ENCODE peak calls at places on chromosome 17, in seven cellular contexts. W is GM12878, Y is endothelial cell of umbilical vein, L is transverse colon, X is suprapubic skin, Z is tibial nerve, I is prostate gland. O is an unnamed sample. For H3K27me3, the result is how much of the 10 kb centered on the place peaks cover.

GRCh38 chr17:44623070-44623725 is 33.1 kb upstream of the MEIOC start:
- DNase-seq in W (no peak), Y (no peak), L (no peak), X (no peak), Z (no peak), I (no peak), O (no peak)

GRCh38 chr17:76261421-76262215 is 3.5 kb upstream of the UBALD2 start:
- DNase-seq in W (no peak), Y (peak), L (no peak), X (no peak), Z (no peak), I (no peak), O (no peak)

GRCh38 chr17:82105882-82106696 is 8.1 kb upstream of the FASN start:
- DNase-seq in W (peak), Y (no peak), L (peak), X (peak), Z (no peak), I (peak), O (peak)

GRCh38 chr17:39926135-39926587 is 1.2 kb downstream of the ORMDL3 start:
- DNase-seq in W (no peak), Y (no peak), L (no peak), X (no peak), Z (no peak), I (no peak), O (no peak)

GRCh38 chr17:57517519-57518342 is 227.4 kb downstream of the CCDC182 start:
- DNase-seq in W (no peak), Y (no peak), L (no peak), X (no peak), Z (no peak), I (no peak), O (no peak)

GRCh38 chr17:9465216-9465921 is 110.3 kb downstream of the STX8 start:
- DNase-seq in W (no peak), Y (peak), L (no peak), X (no peak), Z (no peak), I (no peak), O (no peak)

GRCh38 chr17:7133916-7134315 is 19.3 kb upstream of the ASGR2 start:
- DNase-seq in W (no peak), Y (no peak), L (no peak), X (no peak), Z (no peak), I (no peak), O (no peak)

GRCh38 chr17:44733753-44734152 is 25.0 kb upstream of the ADAM11 start:
- DNase-seq in W (no peak), Y (no peak), L (no peak), X (no peak), Z (no peak), I (no peak), O (no peak)

GRCh38 chr17:39014044-39014794 is 47.0 kb upstream of the FBXO47 start:
- DNase-seq in W (no peak), Y (peak), L (no peak), X (no peak), Z (no peak), I (no peak), O (no peak)

GRCh38 chr17:15232517-15232915 is 32.6 kb downstream of the PMP22 start:
- DNase-seq in W (no peak), Y (no peak), L (no peak), X (no peak), Z (no peak), I (no peak), O (no peak)

GRCh38 chr17:13786000-13786598 is 184.4 kb upstream of the HS3ST3A1 start:
- DNase-seq in W (no peak), Y (no peak), L (no peak), X (no peak), Z (no peak), I (no peak), O (no peak)

GRCh38 chr17:68600123-68600880 is 865 bp downstream of the FAM20A start:
- DNase-seq in W (no peak), Y (no peak), L (peak), X (peak), Z (no peak), I (no peak), O (no peak)

GRCh38 chr17:7897773-7898172 is 9.2 kb downstream of the CHD3 start:
- DNase-seq in W (no peak), Y (peak), L (peak), X (no peak), Z (no peak), I (no peak), O (no peak)

GRCh38 chr17:37463039-37463438 is 26.7 kb upstream of the DUSP14 start:
- DNase-seq in W (no peak), Y (no peak), L (no peak), X (no peak), Z (no peak), I (no peak), O (no peak)

GRCh38 chr17:3532859-3533142 is 24.8 kb downstream of the TRPV3 start:
- DNase-seq in W (no peak), Y (no peak), L (no peak), X (no peak), Z (no peak), I (no peak), O (no peak)
- H3K27me3 ChIP-seq in W (under half), Y (under half), L (under half), X (under half), Z (under half), I (under half), O (under half)

GRCh38 chr17:79927136-79927661 is 88.0 kb upstream of the CBX4 start:
- DNase-seq in W (no peak), Y (no peak), L (no peak), X (no peak), Z (no peak), I (no peak), O (no peak)

GRCh38 chr17:79925242-79925957 is 86.2 kb upstream of the CBX4 start:
- DNase-seq in W (no peak), Y (no peak), L (peak), X (no peak), Z (no peak), I (peak), O (peak)

GRCh38 chr17:79927688-79928501 is 88.7 kb upstream of the CBX4 start:
- DNase-seq in W (no peak), Y (no peak), L (no peak), X (no peak), Z (no peak), I (no peak), O (no peak)

GRCh38 chr17:79926002-79926307 is 86.7 kb upstream of the CBX4 start:
- DNase-seq in W (no peak), Y (no peak), L (no peak), X (no peak), Z (no peak), I (no peak), O (no peak)

DNA sequence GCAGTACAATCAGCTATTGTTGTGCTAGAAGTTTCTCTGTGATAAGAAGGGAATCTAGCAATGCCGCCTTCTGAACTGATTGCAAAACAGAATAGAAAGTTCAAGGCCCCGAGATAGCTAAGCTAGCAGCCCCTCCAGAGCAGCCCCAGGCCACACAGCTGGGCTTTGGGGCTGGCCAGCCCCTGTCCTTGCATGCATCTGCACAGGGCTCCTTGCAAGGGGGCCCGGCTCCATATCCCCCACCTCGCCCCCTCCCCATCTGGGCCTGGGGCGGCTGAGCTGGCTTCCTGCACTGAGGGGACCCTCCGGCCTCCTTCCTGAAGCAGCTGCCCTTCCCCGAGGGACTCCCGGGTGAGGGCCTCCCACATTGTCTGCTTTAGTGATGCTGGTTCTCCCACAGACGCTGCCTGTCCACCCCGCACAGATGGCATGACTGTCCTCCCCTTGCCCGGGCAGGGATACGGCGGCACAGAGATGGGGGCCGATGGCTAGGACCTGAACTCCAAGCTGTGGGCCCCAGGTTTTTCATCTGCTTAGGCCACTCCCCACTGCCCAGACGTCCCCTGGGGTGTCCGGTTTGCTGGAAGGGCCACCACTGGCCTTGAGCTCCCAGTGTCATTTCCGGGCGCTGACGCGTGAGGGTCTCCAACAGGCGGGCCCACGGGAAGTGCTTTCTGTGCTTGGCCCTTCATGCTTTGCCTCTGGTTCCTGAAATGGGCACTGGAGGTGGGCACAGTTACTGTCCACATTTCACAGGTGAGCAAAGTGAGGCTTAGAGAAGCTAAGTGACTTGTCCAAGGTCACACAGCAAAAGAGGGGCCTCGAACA is 87.3 kb upstream of the CBX4 start:
- DNase-seq in W (no peak), Y (no peak), L (no peak), X (no peak), Z (no peak), I (no peak), O (no peak)
- TF ChIP-seq POLR2A in W (no peak), Y (no peak), L (no peak), X (no peak), Z (no peak), I (no peak), O (no peak)

GRCh38 chr17:49049265-49049664 is 52.1 kb downstream of the IGF2BP1 start:
- DNase-seq in W (no peak), Y (no peak), L (no peak), X (no peak), Z (no peak), I (no peak), O (no peak)

GRCh38 chr17:49051269-49051668 is 54.1 kb downstream of the IGF2BP1 start:
- DNase-seq in W (no peak), Y (no peak), L (no peak), X (no peak), Z (no peak), I (no peak), O (no peak)

GRCh38 chr17:49045376-49045775 is 48.2 kb downstream of the IGF2BP1 start:
- DNase-seq in W (no peak), Y (no peak), L (no peak), X (no peak), Z (no peak), I (no peak), O (no peak)

GRCh38 chr17:49050611-49051010 is 53.4 kb downstream of the IGF2BP1 start:
- DNase-seq in W (no peak), Y (no peak), L (no peak), X (no peak), Z (no peak), I (no peak), O (no peak)

GRCh38 chr17:49046912-49047311 is 49.7 kb downstream of the IGF2BP1 start:
- DNase-seq in W (no peak), Y (no peak), L (no peak), X (no peak), Z (no peak), I (no peak), O (no peak)
- H3K27me3 ChIP-seq in W (under half), Y (under half), L (under half), X (under half), Z (under half), I (under half), O (under half)

GRCh38 chr17:80457236-80457856 is 19.1 kb downstream of the NPTX1 start:
- DNase-seq in W (no peak), Y (no peak), L (no peak), X (no peak), Z (no peak), I (no peak), O (no peak)

GRCh38 chr17:80461527-80462166 is 14.8 kb downstream of the NPTX1 start:
- DNase-seq in W (no peak), Y (no peak), L (no peak), X (no peak), Z (no peak), I (no peak), O (no peak)

GRCh38 chr17:80458016-80458415 is 18.4 kb downstream of the NPTX1 start:
- DNase-seq in W (no peak), Y (no peak), L (no peak), X (no peak), Z (no peak), I (no peak), O (no peak)

GRCh38 chr17:80463784-80464400 is 12.5 kb downstream of the NPTX1 start:
- DNase-seq in W (no peak), Y (no peak), L (no peak), X (no peak), Z (no peak), I (no peak), O (no peak)

DNA sequence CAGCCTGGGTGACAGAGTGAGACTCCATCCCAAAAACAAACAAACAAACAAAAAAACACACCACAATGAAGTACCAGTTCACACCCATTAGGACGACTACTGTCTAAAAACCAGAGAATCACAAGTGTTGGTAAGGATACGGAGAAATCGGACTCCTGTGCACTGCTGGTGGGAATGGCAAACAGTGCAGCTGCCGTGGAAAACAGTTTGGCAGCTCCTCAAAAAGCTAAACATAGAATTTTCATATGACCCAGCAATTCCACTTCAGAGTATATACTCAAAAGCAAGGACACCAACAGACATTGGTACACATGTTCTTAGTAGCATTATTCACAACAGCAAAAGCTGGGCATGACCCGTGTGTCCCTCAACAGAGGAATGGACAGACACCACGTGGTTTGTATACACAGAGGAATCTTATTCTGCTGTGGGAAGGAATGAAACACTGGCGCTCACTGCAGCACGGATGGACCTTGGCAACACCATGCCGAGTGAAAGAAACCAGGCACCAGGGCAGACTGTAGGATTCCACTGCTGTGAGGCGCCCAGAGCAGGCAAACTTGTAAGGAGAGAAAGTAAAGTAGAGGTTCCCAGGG is 16.0 kb downstream of the NPTX1 start:
- DNase-seq in W (no peak), Y (no peak), L (no peak), X (no peak), Z (no peak), I (no peak), O (no peak)
- TF ChIP-seq POLR2A in W (no peak), Y (no peak), L (no peak), X (no peak), Z (no peak), I (no peak), O (no peak)

GRCh38 chr17:79473836-79474204 is 137.0 kb downstream of the RBFOX3 start:
- DNase-seq in W (no peak), Y (no peak), L (no peak), X (no peak), Z (no peak), I (no peak), O (no peak)

GRCh38 chr17:79478841-79479240 is 132.0 kb downstream of the RBFOX3 start:
- DNase-seq in W (no peak), Y (no peak), L (no peak), X (no peak), Z (no peak), I (no peak), O (no peak)

GRCh38 chr17:79473111-79473835 is 137.6 kb downstream of the RBFOX3 start:
- DNase-seq in W (no peak), Y (no peak), L (no peak), X (no peak), Z (no peak), I (no peak), O (no peak)

GRCh38 chr17:79478051-79478461 is 132.8 kb downstream of the RBFOX3 start:
- DNase-seq in W (no peak), Y (no peak), L (no peak), X (no peak), Z (no peak), I (no peak), O (no peak)

GRCh38 chr17:79476074-79476473 is 134.8 kb downstream of the RBFOX3 start:
- DNase-seq in W (no peak), Y (no peak), L (no peak), X (no peak), Z (no peak), I (no peak), O (no peak)
- H3K27me3 ChIP-seq in W (under half), Y (under half), L (under half), X (half or more), Z (under half), I (under half), O (under half)

GRCh38 chr17:48046296-48046695 is 1.9 kb upstream of the NFE2L1 start:
- DNase-seq in W (no peak), Y (no peak), L (no peak), X (no peak), Z (no peak), I (no peak), O (no peak)

GRCh38 chr17:48047113-48047740 is 932 bp upstream of the NFE2L1 start:
- DNase-seq in W (no peak), Y (no peak), L (no peak), X (no peak), Z (no peak), I (no peak), O (no peak)

GRCh38 chr17:48045270-48046001 is 2.7 kb upstream of the NFE2L1 start:
- DNase-seq in W (no peak), Y (no peak), L (no peak), X (no peak), Z (no peak), I (peak), O (no peak)

GRCh38 chr17:48048321-48049140 is at the start of gene NFE2L1:
- DNase-seq in W (peak), Y (peak), L (peak), X (peak), Z (peak), I (peak), O (peak)

GRCh38 chr17:48047741-48048320 is 328 bp upstream of the NFE2L1 start:
- DNase-seq in W (peak), Y (peak), L (peak), X (peak), Z (peak), I (peak), O (peak)
- TF ChIP-seq POLR2A in W (peak), Y (peak), L (peak), X (peak), Z (peak), I (peak), O (peak)

GRCh38 chr17:77957215-77957868 is 1.2 kb upstream of the TNRC6C start:
- DNase-seq in W (peak), Y (peak), L (no peak), X (no peak), Z (no peak), I (no peak), O (no peak)

GRCh38 chr17:77959216-77959925 is 868 bp downstream of the TNRC6C start:
- DNase-seq in W (no peak), Y (no peak), L (peak), X (no peak), Z (no peak), I (peak), O (no peak)

GRCh38 chr17:77958716-77959215 is 263 bp downstream of the TNRC6C start:
- DNase-seq in W (no peak), Y (no peak), L (no peak), X (no peak), Z (no peak), I (no peak), O (no peak)

GRCh38 chr17:77959926-77960521 is 1.5 kb downstream of the TNRC6C start:
- DNase-seq in W (no peak), Y (peak), L (no peak), X (no peak), Z (no peak), I (no peak), O (no peak)

GRCh38 chr17:77957869-77958715 is at the start of gene TNRC6C:
- DNase-seq in W (peak), Y (peak), L (peak), X (peak), Z (peak), I (peak), O (peak)
- H3K27me3 ChIP-seq in W (under half), Y (under half), L (under half), X (under half), Z (under half), I (under half), O (under half)

DNA sequence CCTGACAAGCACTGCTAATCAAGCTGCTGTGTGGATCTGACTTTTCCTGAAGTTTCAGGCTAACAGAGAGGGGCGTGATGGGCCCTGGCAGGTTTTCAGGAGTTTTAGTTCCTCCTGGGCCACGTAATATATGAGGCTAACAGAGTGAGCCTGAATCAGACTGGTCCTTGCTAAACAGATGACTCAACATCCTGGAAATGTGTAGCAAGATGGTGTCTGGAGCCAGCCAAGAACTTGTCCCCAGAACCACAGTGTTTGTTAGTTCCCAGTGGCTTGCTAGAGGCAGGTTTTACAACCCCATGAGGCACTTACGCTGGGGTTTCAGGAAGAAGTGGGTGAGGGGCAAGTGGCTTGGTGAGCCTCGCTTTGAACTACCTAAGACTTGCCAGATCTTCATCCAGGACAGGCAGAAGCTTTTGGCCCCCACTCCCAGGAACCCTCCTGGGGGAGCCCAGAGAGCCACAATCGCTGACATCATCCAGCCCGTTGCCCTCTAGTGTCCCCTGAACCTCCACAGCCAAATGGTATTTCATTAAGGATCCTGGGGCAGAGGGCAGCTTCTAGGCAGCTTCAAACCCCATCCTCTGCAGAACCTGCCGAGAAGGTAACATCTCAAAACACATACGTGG is 15.9 kb downstream of the TMEM92 start:
- DNase-seq in W (no peak), Y (peak), L (peak), X (peak), Z (peak), I (peak), O (peak)
- TF ChIP-seq POLR2A in W (no peak), Y (peak), L (no peak), X (no peak), Z (peak), I (peak), O (no peak)